ENCODE peak calls at places on chromosome 16, in nine cellular contexts. One of them, this sample, is unnamed. For H3K27me3, the result is how much of the 10 kb centered on the place peaks cover.

GRCh38 chr16:75252946-75253911 is 1.8 kb upstream of the BCAR1 start:
- DNase-seq in foreskin keratinocyte: no peak
- DNase-seq in stomach: no peak
- DNase-seq in PC-3: no peak
- DNase-seq in tibial artery: no peak
- DNase-seq in GM23338: peak
- DNase-seq in hepatocyte: peak
- DNase-seq in uterus: peak
- DNase-seq in GM12878: no peak
- DNase-seq in this sample: no peak

GRCh38 chr16:57485916-57486857 is at the start of gene DOK4:
- DNase-seq in GM23338: peak
- DNase-seq in PC-3: peak
- DNase-seq in stomach: peak
- DNase-seq in hepatocyte: peak
- DNase-seq in GM12878: no peak
- DNase-seq in uterus: peak
- DNase-seq in tibial artery: peak
- DNase-seq in foreskin keratinocyte: no peak
- DNase-seq in this sample: no peak

GRCh38 chr16:16143038-16143763 is 80.1 kb downstream of the ABCC6 start:
- DNase-seq in GM23338: peak
- DNase-seq in stomach: no peak
- DNase-seq in tibial artery: no peak
- DNase-seq in hepatocyte: no peak
- DNase-seq in PC-3: peak
- DNase-seq in foreskin keratinocyte: no peak
- DNase-seq in uterus: no peak
- DNase-seq in GM12878: no peak
- DNase-seq in this sample: no peak

GRCh38 chr16:51113254-51114125 is 37.6 kb downstream of the SALL1 start:
- DNase-seq in GM23338: peak
- DNase-seq in hepatocyte: no peak
- DNase-seq in GM12878: no peak
- DNase-seq in tibial artery: no peak
- DNase-seq in foreskin keratinocyte: no peak
- DNase-seq in uterus: no peak
- DNase-seq in PC-3: no peak
- DNase-seq in stomach: no peak
- DNase-seq in this sample: no peak

GRCh38 chr16:72369273-72369672 is 197.3 kb upstream of the PMFBP1 start:
- DNase-seq in hepatocyte: no peak
- DNase-seq in GM12878: no peak
- DNase-seq in tibial artery: no peak
- DNase-seq in PC-3: no peak
- DNase-seq in stomach: no peak
- DNase-seq in uterus: no peak
- DNase-seq in GM23338: no peak
- DNase-seq in foreskin keratinocyte: no peak
- DNase-seq in this sample: no peak

GRCh38 chr16:79644977-79645667 is 44.6 kb upstream of the MAF start:
- DNase-seq in stomach: no peak
- DNase-seq in foreskin keratinocyte: peak
- DNase-seq in hepatocyte: no peak
- DNase-seq in GM12878: no peak
- DNase-seq in tibial artery: no peak
- DNase-seq in uterus: no peak
- DNase-seq in GM23338: no peak
- DNase-seq in PC-3: no peak
- DNase-seq in this sample: no peak

GRCh38 chr16:19864566-19864965 is 20.1 kb downstream of the GPRC5B start:
- DNase-seq in GM12878: no peak
- DNase-seq in uterus: no peak
- DNase-seq in stomach: no peak
- DNase-seq in tibial artery: no peak
- DNase-seq in GM23338: no peak
- DNase-seq in foreskin keratinocyte: no peak
- DNase-seq in hepatocyte: no peak
- DNase-seq in PC-3: no peak
- DNase-seq in this sample: no peak

GRCh38 chr16:79329967-79330366 is 270.6 kb downstream of the MAF start:
- DNase-seq in hepatocyte: no peak
- DNase-seq in GM12878: no peak
- DNase-seq in uterus: no peak
- DNase-seq in GM23338: no peak
- DNase-seq in foreskin keratinocyte: no peak
- DNase-seq in tibial artery: no peak
- DNase-seq in stomach: no peak
- DNase-seq in PC-3: no peak
- DNase-seq in this sample: no peak

GRCh38 chr16:13517856-13518255 is 402.1 kb upstream of the ERCC4 start:
- DNase-seq in uterus: no peak
- DNase-seq in stomach: no peak
- DNase-seq in GM12878: no peak
- DNase-seq in PC-3: no peak
- DNase-seq in GM23338: no peak
- DNase-seq in hepatocyte: no peak
- DNase-seq in tibial artery: no peak
- DNase-seq in foreskin keratinocyte: no peak
- DNase-seq in this sample: no peak

GRCh38 chr16:80433617-80434016 is 107.2 kb upstream of the DYNLRB2 start:
- DNase-seq in hepatocyte: no peak
- DNase-seq in PC-3: peak
- DNase-seq in tibial artery: no peak
- DNase-seq in uterus: no peak
- DNase-seq in GM12878: no peak
- DNase-seq in foreskin keratinocyte: peak
- DNase-seq in GM23338: no peak
- DNase-seq in stomach: no peak
- DNase-seq in this sample: no peak

GRCh38 chr16:72241930-72242329 is 70.0 kb upstream of the PMFBP1 start:
- DNase-seq in GM12878: no peak
- DNase-seq in PC-3: peak
- DNase-seq in uterus: no peak
- DNase-seq in foreskin keratinocyte: peak
- DNase-seq in stomach: no peak
- DNase-seq in tibial artery: no peak
- DNase-seq in GM23338: peak
- DNase-seq in hepatocyte: peak
- DNase-seq in this sample: no peak

GRCh38 chr16:84672276-84673202 is 24.2 kb downstream of the KLHL36 start:
- DNase-seq in GM23338: peak
- DNase-seq in stomach: peak
- DNase-seq in tibial artery: peak
- DNase-seq in PC-3: peak
- DNase-seq in foreskin keratinocyte: no peak
- DNase-seq in hepatocyte: peak
- DNase-seq in uterus: peak
- DNase-seq in GM12878: no peak
- DNase-seq in this sample: peak

GRCh38 chr16:80369559-80369958 is 171.2 kb upstream of the DYNLRB2 start:
- DNase-seq in GM23338: peak
- DNase-seq in stomach: peak
- DNase-seq in uterus: peak
- DNase-seq in PC-3: peak
- DNase-seq in foreskin keratinocyte: no peak
- DNase-seq in GM12878: no peak
- DNase-seq in tibial artery: peak
- DNase-seq in hepatocyte: peak
- DNase-seq in this sample: no peak

GRCh38 chr16:66167564-66168291 is 198.8 kb upstream of the CDH5 start:
- DNase-seq in hepatocyte: peak
- DNase-seq in PC-3: peak
- DNase-seq in tibial artery: no peak
- DNase-seq in GM23338: peak
- DNase-seq in GM12878: no peak
- DNase-seq in foreskin keratinocyte: no peak
- DNase-seq in uterus: no peak
- DNase-seq in stomach: no peak
- DNase-seq in this sample: no peak

GRCh38 chr16:57484515-57485005 is 1.7 kb downstream of the DOK4 start:
- DNase-seq in stomach: no peak
- DNase-seq in foreskin keratinocyte: no peak
- DNase-seq in GM12878: no peak
- DNase-seq in PC-3: no peak
- DNase-seq in tibial artery: no peak
- DNase-seq in uterus: no peak
- DNase-seq in hepatocyte: no peak
- DNase-seq in GM23338: no peak
- DNase-seq in this sample: no peak

GRCh38 chr16:17471745-17472075 is 950 bp upstream of the XYLT1 start:
- DNase-seq in tibial artery: no peak
- DNase-seq in PC-3: no peak
- DNase-seq in foreskin keratinocyte: no peak
- DNase-seq in GM23338: no peak
- DNase-seq in GM12878: no peak
- DNase-seq in stomach: no peak
- DNase-seq in hepatocyte: no peak
- DNase-seq in uterus: no peak
- DNase-seq in this sample: no peak

GRCh38 chr16:29756654-29757053 is 10.9 kb upstream of the C16orf54 start:
- DNase-seq in GM23338: no peak
- DNase-seq in uterus: no peak
- DNase-seq in tibial artery: no peak
- DNase-seq in PC-3: no peak
- DNase-seq in foreskin keratinocyte: no peak
- DNase-seq in stomach: no peak
- DNase-seq in hepatocyte: peak
- DNase-seq in GM12878: no peak
- DNase-seq in this sample: no peak

GRCh38 chr16:12403746-12404658 is 399.7 kb downstream of the CPPED1 start:
- DNase-seq in stomach: no peak
- DNase-seq in uterus: no peak
- DNase-seq in hepatocyte: no peak
- DNase-seq in tibial artery: no peak
- DNase-seq in GM23338: peak
- DNase-seq in foreskin keratinocyte: no peak
- DNase-seq in GM12878: no peak
- DNase-seq in PC-3: no peak
- DNase-seq in this sample: no peak

GRCh38 chr16:54287758-54288591 is 1.4 kb upstream of the IRX3 start:
- DNase-seq in GM23338: peak
- DNase-seq in hepatocyte: no peak
- DNase-seq in foreskin keratinocyte: no peak
- DNase-seq in uterus: no peak
- DNase-seq in GM12878: no peak
- DNase-seq in PC-3: no peak
- DNase-seq in stomach: no peak
- DNase-seq in tibial artery: no peak
- DNase-seq in this sample: no peak

GRCh38 chr16:54288592-54289241 is 2.1 kb upstream of the IRX3 start:
- DNase-seq in hepatocyte: no peak
- DNase-seq in uterus: no peak
- DNase-seq in PC-3: no peak
- DNase-seq in GM12878: no peak
- DNase-seq in GM23338: peak
- DNase-seq in foreskin keratinocyte: no peak
- DNase-seq in tibial artery: no peak
- DNase-seq in stomach: no peak
- DNase-seq in this sample: no peak

GRCh38 chr16:54291107-54291980 is 4.8 kb upstream of the IRX3 start:
- DNase-seq in foreskin keratinocyte: no peak
- DNase-seq in GM12878: no peak
- DNase-seq in uterus: no peak
- DNase-seq in PC-3: no peak
- DNase-seq in GM23338: peak
- DNase-seq in stomach: no peak
- DNase-seq in hepatocyte: no peak
- DNase-seq in tibial artery: no peak
- DNase-seq in this sample: no peak

GRCh38 chr16:54290203-54291106 is 3.9 kb upstream of the IRX3 start:
- DNase-seq in foreskin keratinocyte: no peak
- DNase-seq in PC-3: no peak
- DNase-seq in tibial artery: no peak
- DNase-seq in stomach: no peak
- DNase-seq in GM23338: peak
- DNase-seq in hepatocyte: no peak
- DNase-seq in GM12878: no peak
- DNase-seq in uterus: no peak
- DNase-seq in this sample: no peak

GRCh38 chr16:54289242-54290051 is 2.9 kb upstream of the IRX3 start:
- DNase-seq in PC-3: no peak
- DNase-seq in stomach: no peak
- DNase-seq in GM12878: no peak
- DNase-seq in foreskin keratinocyte: no peak
- DNase-seq in tibial artery: no peak
- DNase-seq in hepatocyte: no peak
- DNase-seq in GM23338: peak
- DNase-seq in uterus: no peak
- DNase-seq in this sample: no peak
- H3K27me3 ChIP-seq in PC-3: under half
- H3K27me3 ChIP-seq in stomach: half or more
- H3K27me3 ChIP-seq in GM12878: under half
- H3K27me3 ChIP-seq in foreskin keratinocyte: under half
- H3K27me3 ChIP-seq in tibial artery: under half
- H3K27me3 ChIP-seq in hepatocyte: half or more
- H3K27me3 ChIP-seq in GM23338: half or more
- H3K27me3 ChIP-seq in uterus: under half
- H3K27me3 ChIP-seq in this sample: under half

GRCh38 chr16:55647798-55648197 is 8.0 kb upstream of the SLC6A2 start:
- DNase-seq in stomach: no peak
- DNase-seq in PC-3: no peak
- DNase-seq in GM12878: no peak
- DNase-seq in foreskin keratinocyte: no peak
- DNase-seq in hepatocyte: no peak
- DNase-seq in GM23338: no peak
- DNase-seq in uterus: no peak
- DNase-seq in tibial artery: no peak
- DNase-seq in this sample: no peak
- TF ChIP-seq CTCF in stomach: no peak
- TF ChIP-seq CTCF in PC-3: no peak
- TF ChIP-seq CTCF in GM12878: no peak
- TF ChIP-seq CTCF in foreskin keratinocyte: peak
- TF ChIP-seq CTCF in hepatocyte: peak
- TF ChIP-seq CTCF in GM23338: no peak
- TF ChIP-seq CTCF in uterus: no peak
- TF ChIP-seq CTCF in tibial artery: no peak
- TF ChIP-seq CTCF in this sample: no peak

GRCh38 chr16:67848118-67848517 is 625 bp upstream of the CENPT start:
- DNase-seq in uterus: no peak
- DNase-seq in tibial artery: no peak
- DNase-seq in hepatocyte: no peak
- DNase-seq in GM23338: no peak
- DNase-seq in PC-3: no peak
- DNase-seq in foreskin keratinocyte: no peak
- DNase-seq in stomach: no peak
- DNase-seq in GM12878: no peak
- DNase-seq in this sample: no peak
- H3K27ac ChIP-seq in uterus: no peak
- H3K27ac ChIP-seq in tibial artery: peak
- H3K27ac ChIP-seq in hepatocyte: peak
- H3K27ac ChIP-seq in GM23338: peak
- H3K27ac ChIP-seq in PC-3: peak
- H3K27ac ChIP-seq in foreskin keratinocyte: peak
- H3K27ac ChIP-seq in stomach: no peak
- H3K27ac ChIP-seq in GM12878: peak
- H3K27ac ChIP-seq in this sample: peak

DNA sequence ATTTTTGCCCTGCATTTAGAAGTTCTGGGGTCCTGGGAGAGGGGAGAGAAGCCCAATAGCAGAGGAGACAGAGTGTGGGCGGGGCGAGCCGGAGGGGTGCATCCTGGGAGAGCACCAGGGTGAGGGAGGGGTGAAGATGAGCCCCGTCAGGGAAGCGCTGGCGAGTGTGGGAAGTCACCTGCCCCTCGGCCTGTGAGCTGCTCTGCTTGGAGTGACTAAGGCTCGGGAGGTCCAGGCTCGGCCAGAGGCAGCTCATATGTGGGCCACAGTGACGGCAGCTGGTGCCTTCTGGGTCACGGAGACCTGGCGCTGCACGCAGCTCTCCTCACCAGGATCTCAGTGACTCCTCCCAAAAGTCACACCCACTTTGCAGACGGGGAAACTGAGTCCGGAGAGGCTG is 1.1 kb downstream of the ZG16B start:
- DNase-seq in foreskin keratinocyte: no peak
- DNase-seq in stomach: no peak
- DNase-seq in PC-3: no peak
- DNase-seq in uterus: no peak
- DNase-seq in GM12878: no peak
- DNase-seq in GM23338: no peak
- DNase-seq in tibial artery: no peak
- DNase-seq in hepatocyte: no peak
- DNase-seq in this sample: no peak
- H3K27me3 ChIP-seq in foreskin keratinocyte: half or more
- H3K27me3 ChIP-seq in stomach: half or more
- H3K27me3 ChIP-seq in PC-3: under half
- H3K27me3 ChIP-seq in uterus: under half
- H3K27me3 ChIP-seq in GM12878: under half
- H3K27me3 ChIP-seq in GM23338: under half
- H3K27me3 ChIP-seq in tibial artery: half or more
- H3K27me3 ChIP-seq in hepatocyte: under half
- H3K27me3 ChIP-seq in this sample: under half

This sample was measured in suprapubic skin.